ENCODE peak calls at places on chromosomes 2 and 18, in seven cellular contexts. V is tibial nerve; F is naive thymus-derived CD4-positive, alpha-beta T cell; M is mucosa of descending colon; U is fibroblast of lung; W is effector memory CD4-positive, alpha-beta T cell; G is SK-N-SH. D is an unnamed sample. For H3K9me3, the result is how much of the 10 kb centered on the place peaks cover.

GRCh38 chr2:207257291-207258190 is 91.8 kb upstream of the KLF7 start:
- DNase-seq in M (no peak), G (no peak), W (no peak), V (no peak), U (peak), F (no peak), D (peak)

GRCh38 chr2:12033494-12033893 is 287.1 kb downstream of the LPIN1 start:
- DNase-seq in U (no peak), M (no peak), F (no peak), V (no peak), G (no peak), W (no peak), D (no peak)

GRCh38 chr2:207230261-207231105 is 64.7 kb upstream of the KLF7 start:
- DNase-seq in G (peak), V (no peak), U (no peak), M (no peak), F (no peak), W (no peak), D (no peak)

GRCh38 chr2:234869164-234869563 is 82.7 kb upstream of the SH3BP4 start:
- DNase-seq in G (no peak), M (no peak), U (no peak), V (no peak), W (no peak), F (no peak), D (no peak)

GRCh38 chr2:9820020-9820973 is 23.0 kb upstream of the TAF1B start:
- DNase-seq in M (no peak), W (no peak), F (no peak), U (peak), V (no peak), G (no peak), D (peak)

GRCh38 chr18:39660141-39660540 is 2094.5 kb upstream of the CELF4 start:
- DNase-seq in F (no peak), U (peak), G (no peak), V (no peak), M (no peak), W (no peak), D (no peak)

GRCh38 chr2:230922951-230923717 is 1.9 kb downstream of the GPR55 start:
- DNase-seq in W (no peak), M (peak), V (no peak), F (no peak), G (no peak), U (no peak), D (no peak)

GRCh38 chr2:3100386-3100785 is 277.2 kb downstream of the EIPR1 start:
- DNase-seq in U (no peak), G (no peak), M (no peak), W (no peak), V (no peak), F (no peak), D (no peak)

GRCh38 chr2:30034052-30034775 is 112.6 kb upstream of the YPEL5 start:
- DNase-seq in G (no peak), V (no peak), F (no peak), M (no peak), U (no peak), W (no peak), D (no peak)

GRCh38 chr2:190270298-190270697 is 49.3 kb downstream of the HIBCH start:
- DNase-seq in V (no peak), U (peak), G (no peak), W (no peak), M (no peak), F (no peak), D (peak)

GRCh38 chr2:6556755-6557154 is 309.0 kb downstream of the CMPK2 start:
- DNase-seq in M (no peak), G (no peak), U (peak), F (no peak), V (no peak), W (no peak), D (peak)

GRCh38 chr18:59719533-59720325 is 22.5 kb upstream of the CCBE1 start:
- DNase-seq in W (no peak), U (peak), F (no peak), G (no peak), M (no peak), V (no peak), D (peak)

GRCh38 chr2:22999951-23000350 is 385.0 kb upstream of the KLHL29 start:
- DNase-seq in U (no peak), G (no peak), W (no peak), M (no peak), V (no peak), F (no peak), D (no peak)

GRCh38 chr2:23007836-23008235 is 377.1 kb upstream of the KLHL29 start:
- DNase-seq in U (no peak), V (no peak), W (no peak), G (no peak), F (no peak), M (no peak), D (no peak)

GRCh38 chr2:23005469-23005868 is 379.5 kb upstream of the KLHL29 start:
- DNase-seq in M (no peak), G (no peak), F (no peak), W (no peak), V (no peak), U (no peak), D (no peak)

GRCh38 chr2:22998368-22998767 is 386.6 kb upstream of the KLHL29 start:
- DNase-seq in W (no peak), U (no peak), M (no peak), G (no peak), V (no peak), F (no peak), D (no peak)

DNA sequence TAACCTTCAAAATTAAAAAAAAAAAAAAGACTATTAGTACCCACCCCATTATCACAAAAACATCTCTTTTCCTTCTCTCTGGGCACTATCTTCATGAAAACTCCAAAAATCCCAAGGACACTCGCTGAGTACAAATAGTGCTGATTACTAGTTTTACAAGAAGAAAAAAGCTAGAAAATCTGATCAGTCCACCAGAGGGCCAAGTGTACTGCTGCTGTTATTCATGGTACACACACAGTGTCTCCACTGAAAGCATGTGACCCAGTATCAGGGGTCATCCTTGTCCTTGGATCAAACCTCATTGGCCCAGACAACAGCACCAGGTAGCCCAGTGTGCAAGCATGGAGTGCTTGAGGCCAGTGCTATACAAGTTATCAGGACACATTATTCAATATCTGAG is 382.7 kb upstream of the KLHL29 start:
- DNase-seq in V (no peak), F (no peak), W (no peak), U (no peak), M (no peak), G (no peak), D (no peak)
- H3K9me3 ChIP-seq in V (under half), F (under half), W (under half), U (under half), M (under half), G (under half), D (under half)

DNA sequence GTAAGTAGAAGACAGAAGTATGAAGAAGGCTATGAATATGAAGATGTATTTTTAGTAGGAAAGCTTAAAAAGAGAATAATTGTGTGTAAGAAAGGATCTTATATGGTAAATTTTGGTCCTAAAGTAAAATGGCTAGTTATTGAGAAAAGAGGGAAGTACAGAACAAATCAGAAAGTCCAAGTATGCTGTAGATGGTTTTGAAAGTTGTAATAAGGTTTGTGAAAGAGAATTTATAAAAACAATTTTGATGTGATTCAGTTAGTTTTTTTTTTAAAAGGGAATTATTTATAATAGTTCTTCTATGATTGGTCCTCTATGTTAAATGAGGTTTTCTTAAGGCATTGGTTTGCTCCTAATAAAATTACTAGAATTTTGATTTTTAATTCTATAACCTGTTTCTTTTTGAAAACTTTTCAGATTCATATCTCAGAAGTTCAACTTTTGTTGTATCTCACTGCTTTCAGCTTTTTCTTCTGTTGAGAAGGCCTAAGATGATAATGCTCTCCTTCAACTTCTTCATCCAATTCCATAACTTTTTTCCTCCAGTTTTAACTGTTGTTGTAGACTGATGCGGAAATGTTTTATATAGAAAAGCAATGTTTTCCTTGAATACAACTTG is 322.7 kb downstream of the NOL4 start:
- DNase-seq in G (no peak), W (no peak), M (no peak), V (no peak), F (no peak), U (no peak), D (no peak)
- H3K9me3 ChIP-seq in G (under half), W (under half), M (under half), V (under half), F (under half), U (under half), D (under half)

DNA sequence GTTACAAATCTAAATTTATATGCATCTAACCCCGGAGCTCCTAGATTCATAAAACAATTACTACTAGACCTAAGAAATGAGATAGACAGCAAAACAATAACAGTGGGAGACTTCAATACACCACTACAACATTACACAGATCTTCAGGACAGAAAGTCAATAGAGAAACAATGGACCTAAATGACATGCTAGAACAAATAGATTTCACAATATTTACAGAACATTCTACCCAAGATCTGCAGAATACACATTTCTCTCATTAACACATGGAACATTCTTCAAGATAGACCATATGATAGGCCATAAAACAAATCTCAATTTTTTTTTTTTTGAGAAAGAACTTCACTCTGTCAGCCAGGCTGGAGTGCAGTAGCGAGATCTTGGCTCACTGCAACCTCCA is 37.8 kb downstream of the COPS9 start:
- DNase-seq in V (no peak), W (no peak), F (no peak), U (no peak), G (no peak), M (no peak), D (no peak)
- H3K9me3 ChIP-seq in V (under half), W (under half), F (under half), U (under half), G (under half), M (under half), D (under half)

GRCh38 chr2:110667061-110667460 is 10.8 kb downstream of the BUB1 start:
- DNase-seq in V (no peak), U (no peak), M (no peak), F (no peak), W (no peak), G (no peak), D (no peak)
- H3K9me3 ChIP-seq in V (under half), U (under half), M (under half), F (under half), W (under half), G (under half), D (under half)

GRCh38 chr18:78625895-78626294 is 353.7 kb upstream of the SALL3 start:
- DNase-seq in F (no peak), U (no peak), W (no peak), V (no peak), G (no peak), M (no peak), D (no peak)
- H3K9me3 ChIP-seq in F (under half), U (under half), W (under half), V (under half), G (under half), M (under half), D (under half)

DNA sequence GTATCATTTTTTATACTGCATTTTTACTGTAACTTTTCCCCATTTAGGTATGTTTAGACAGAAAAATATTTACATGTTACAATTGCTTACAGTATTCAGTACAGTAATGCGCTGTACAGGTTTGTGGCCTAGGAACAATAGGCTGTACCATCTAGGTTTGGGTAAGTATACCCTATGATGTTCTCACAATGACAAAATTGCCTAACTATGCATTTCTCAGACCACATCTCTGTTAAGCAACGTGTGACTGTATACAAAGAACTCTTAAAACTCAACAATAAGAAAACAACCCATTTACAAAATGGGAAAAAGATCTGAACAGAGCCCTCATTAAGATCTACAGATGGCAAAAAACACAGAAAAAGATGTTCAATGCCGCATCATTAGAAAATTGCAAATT is 29.4 kb downstream of the FAM210A start:
- DNase-seq in M (no peak), V (no peak), F (no peak), W (no peak), G (no peak), U (peak), D (peak)
- H3K9me3 ChIP-seq in M (under half), V (under half), F (under half), W (under half), G (under half), U (under half), D (under half)

GRCh38 chr18:1026930-1027329 is 122.3 kb downstream of the ADCYAP1 start:
- DNase-seq in F (no peak), M (no peak), W (no peak), U (no peak), V (no peak), G (no peak), D (no peak)
- H3K9me3 ChIP-seq in F (under half), M (under half), W (under half), U (under half), V (under half), G (under half), D (under half)

DNA sequence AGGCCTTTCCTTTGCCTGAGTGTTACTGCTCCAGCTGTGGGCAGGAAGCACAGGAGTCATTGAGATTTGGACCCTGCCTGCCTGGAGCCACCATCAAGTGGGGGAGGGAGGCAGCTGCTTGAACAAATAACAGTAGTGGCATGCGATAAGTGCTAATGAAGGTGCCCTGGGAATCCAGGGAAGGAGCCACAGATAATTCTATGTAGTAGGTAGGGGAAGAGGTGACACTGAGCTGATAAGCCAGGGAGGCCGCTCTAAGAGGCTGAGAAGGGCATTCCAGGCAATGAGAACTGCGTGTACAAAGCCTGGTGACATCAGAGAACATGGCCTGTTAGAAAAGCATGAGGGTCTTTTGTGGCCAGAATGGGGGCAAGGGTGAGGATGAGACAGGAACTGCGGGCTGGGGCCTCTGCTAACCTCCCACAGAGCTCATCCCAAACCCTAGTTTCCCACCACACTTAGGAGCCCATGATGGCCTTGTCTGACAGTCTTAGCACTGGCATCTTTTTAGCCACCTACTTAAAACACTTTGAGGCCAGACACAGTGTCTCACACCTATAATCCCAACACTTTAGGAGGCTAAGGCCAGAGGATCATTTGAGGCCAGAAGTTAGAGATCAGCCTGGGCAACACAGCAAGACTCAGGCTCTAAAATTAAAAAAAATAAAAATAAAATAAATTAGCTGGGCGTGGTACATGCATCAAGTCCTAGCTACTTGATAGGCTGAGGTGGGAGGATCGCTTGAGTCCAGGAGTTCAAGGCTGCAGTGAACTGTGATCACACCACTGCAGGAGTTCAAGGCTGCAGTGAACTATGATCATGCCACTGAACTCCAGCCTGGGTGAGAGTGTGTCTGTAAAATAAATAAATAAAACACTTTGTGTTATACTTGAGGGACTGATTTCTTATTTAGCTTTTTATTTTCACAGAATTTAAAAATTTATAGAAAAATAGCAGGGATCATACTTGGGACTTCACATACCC is 58.9 kb downstream of the TET3 start:
- DNase-seq in V (no peak), U (no peak), W (no peak), F (no peak), M (no peak), G (no peak), D (no peak)
- H3K9me3 ChIP-seq in V (under half), U (under half), W (under half), F (under half), M (under half), G (under half), D (under half)

GRCh38 chr18:64488698-64489097 is 339.8 kb upstream of the LINC00305 start:
- DNase-seq in M (no peak), F (no peak), U (no peak), W (no peak), G (no peak), V (no peak), D (no peak)
- H3K9me3 ChIP-seq in M (under half), F (under half), U (under half), W (under half), G (under half), V (under half), D (under half)

GRCh38 chr2:116988303-116988702 is 826.2 kb upstream of the DDX18 start:
- DNase-seq in G (no peak), U (peak), F (no peak), W (no peak), M (no peak), V (no peak), D (peak)

GRCh38 chr2:116987447-116987846 is 827.0 kb upstream of the DDX18 start:
- DNase-seq in U (no peak), M (no peak), G (no peak), F (no peak), W (no peak), V (no peak), D (no peak)
- H3K9me3 ChIP-seq in U (under half), M (under half), G (under half), F (under half), W (under half), V (under half), D (under half)

D was measured in mesenchymal stem cell.